ENCODE peak calls at places on chromosomes 16 and 17, in five cellular contexts. S is endothelial cell of umbilical vein, Z is K562, D is NB4, N is HepG2. Q is an unnamed sample.

GRCh38 chr16:1612320-1613111 is at the start of gene CRAMP1:
- DNase-seq in S (peak), Z (no peak), D (peak), N (no peak), Q (peak)

GRCh38 chr17:47696717-47697642 is 3.0 kb downstream of the TBKBP1 start:
- DNase-seq in S (no peak), Z (no peak), D (no peak), N (no peak), Q (no peak)

GRCh38 chr16:3193221-3194212 is 5.5 kb downstream of the OR1F1 start:
- DNase-seq in S (no peak), Z (no peak), D (no peak), N (peak), Q (peak)

GRCh38 chr17:17853811-17854527 is 17.2 kb upstream of the SREBF1 start:
- DNase-seq in S (no peak), Z (no peak), D (no peak), N (no peak), Q (no peak)

GRCh38 chr17:33436321-33436720 is 143.2 kb upstream of the ASIC2 start:
- DNase-seq in S (no peak), Z (no peak), D (peak), N (no peak), Q (no peak)

GRCh38 chr16:253833-254232 is 19.2 kb downstream of the FAM234A start:
- DNase-seq in S (no peak), Z (peak), D (no peak), N (no peak), Q (no peak)

GRCh38 chr16:19728636-19728965 is 10.5 kb downstream of the IQCK start:
- DNase-seq in S (no peak), Z (no peak), D (no peak), N (no peak), Q (no peak)

GRCh38 chr16:3825103-3825502 is 55.4 kb downstream of the CREBBP start:
- DNase-seq in S (peak), Z (no peak), D (no peak), N (no peak), Q (no peak)

GRCh38 chr17:32569171-32570080 is 82.6 kb downstream of the CDK5R1 start:
- DNase-seq in S (peak), Z (no peak), D (no peak), N (no peak), Q (no peak)

GRCh38 chr16:70159355-70160348 is 13.9 kb upstream of the CLEC18C start:
- DNase-seq in S (peak), Z (peak), D (no peak), N (no peak), Q (no peak)

GRCh38 chr17:28118362-28118761 is 75.9 kb downstream of the NLK start:
- DNase-seq in S (no peak), Z (no peak), D (peak), N (no peak), Q (no peak)

GRCh38 chr17:2214047-2214717 is 89.4 kb downstream of the SMG6 start:
- DNase-seq in S (peak), Z (peak), D (no peak), N (no peak), Q (no peak)

GRCh38 chr17:2020721-2021120 is 4.4 kb downstream of the RTN4RL1 start:
- DNase-seq in S (peak), Z (no peak), D (no peak), N (no peak), Q (no peak)

GRCh38 chr17:48077555-48077954 is 23.7 kb downstream of the CBX1 start:
- DNase-seq in S (no peak), Z (no peak), D (no peak), N (no peak), Q (no peak)

DNA sequence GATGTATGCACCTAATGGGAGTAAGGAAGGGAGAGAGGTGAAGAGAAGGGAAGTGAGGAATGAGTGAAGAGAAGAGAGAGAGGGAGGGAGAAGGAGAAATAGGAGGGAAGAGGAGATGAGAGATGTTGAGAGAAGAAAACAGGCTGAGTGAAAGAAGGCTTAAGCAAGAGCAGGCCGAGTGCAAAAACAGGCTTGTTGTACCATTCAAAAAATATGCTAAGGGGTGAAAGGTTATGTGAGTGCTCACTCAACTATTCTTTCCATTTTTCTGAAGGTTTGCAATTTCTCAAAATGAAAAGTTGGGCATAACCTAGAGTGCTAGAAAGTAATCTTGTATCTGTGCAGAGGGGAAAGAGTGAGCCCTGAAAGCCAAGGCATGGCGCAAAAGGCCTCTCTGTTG is 22.9 kb downstream of the RPGRIP1L start:
- DNase-seq in S (no peak), Z (no peak), D (no peak), N (no peak), Q (no peak)
- TF ChIP-seq MYC in S (no peak), Z (no peak), D (no peak), N (no peak), Q (no peak)

GRCh38 chr17:38572665-38573365 is 32.9 kb downstream of the SRCIN1 start:
- DNase-seq in S (no peak), Z (peak), D (peak), N (no peak), Q (peak)
- TF ChIP-seq MYC in S (no peak), Z (no peak), D (no peak), N (no peak), Q (no peak)

GRCh38 chr17:62827722-62828498 is 19.8 kb upstream of the MARCHF10 start:
- DNase-seq in S (peak), Z (no peak), D (peak), N (no peak), Q (no peak)
- TF ChIP-seq MYC in S (no peak), Z (no peak), D (peak), N (no peak), Q (no peak)

DNA sequence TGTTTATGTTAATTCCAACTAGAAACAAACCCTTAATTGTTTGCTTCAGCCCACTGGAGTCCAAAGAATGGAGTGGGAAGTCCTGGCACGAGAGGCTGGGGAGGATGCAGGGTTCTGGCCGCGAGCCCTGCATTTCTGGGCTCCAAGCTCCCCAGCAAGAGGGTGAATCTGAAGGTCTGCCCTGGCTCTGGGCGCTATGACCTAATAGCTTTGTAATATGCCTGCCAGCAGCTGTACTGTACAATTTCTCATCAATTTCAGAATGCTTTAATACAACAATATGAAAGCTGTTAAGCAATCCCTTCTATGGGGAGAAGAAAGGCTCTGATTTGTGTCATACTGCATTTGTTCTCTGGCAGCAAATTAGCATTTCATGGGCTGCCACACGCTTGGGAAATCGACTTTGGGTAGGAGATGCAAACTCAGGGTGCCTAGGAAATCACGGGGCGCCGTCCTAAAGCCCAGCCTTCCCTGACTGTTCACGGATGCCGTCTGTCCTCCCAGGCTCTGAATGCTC is 43.8 kb downstream of the NDEL1 start:
- DNase-seq in S (no peak), Z (no peak), D (no peak), N (no peak), Q (no peak)
- TF ChIP-seq MYC in S (no peak), Z (no peak), D (no peak), N (no peak), Q (no peak)

DNA sequence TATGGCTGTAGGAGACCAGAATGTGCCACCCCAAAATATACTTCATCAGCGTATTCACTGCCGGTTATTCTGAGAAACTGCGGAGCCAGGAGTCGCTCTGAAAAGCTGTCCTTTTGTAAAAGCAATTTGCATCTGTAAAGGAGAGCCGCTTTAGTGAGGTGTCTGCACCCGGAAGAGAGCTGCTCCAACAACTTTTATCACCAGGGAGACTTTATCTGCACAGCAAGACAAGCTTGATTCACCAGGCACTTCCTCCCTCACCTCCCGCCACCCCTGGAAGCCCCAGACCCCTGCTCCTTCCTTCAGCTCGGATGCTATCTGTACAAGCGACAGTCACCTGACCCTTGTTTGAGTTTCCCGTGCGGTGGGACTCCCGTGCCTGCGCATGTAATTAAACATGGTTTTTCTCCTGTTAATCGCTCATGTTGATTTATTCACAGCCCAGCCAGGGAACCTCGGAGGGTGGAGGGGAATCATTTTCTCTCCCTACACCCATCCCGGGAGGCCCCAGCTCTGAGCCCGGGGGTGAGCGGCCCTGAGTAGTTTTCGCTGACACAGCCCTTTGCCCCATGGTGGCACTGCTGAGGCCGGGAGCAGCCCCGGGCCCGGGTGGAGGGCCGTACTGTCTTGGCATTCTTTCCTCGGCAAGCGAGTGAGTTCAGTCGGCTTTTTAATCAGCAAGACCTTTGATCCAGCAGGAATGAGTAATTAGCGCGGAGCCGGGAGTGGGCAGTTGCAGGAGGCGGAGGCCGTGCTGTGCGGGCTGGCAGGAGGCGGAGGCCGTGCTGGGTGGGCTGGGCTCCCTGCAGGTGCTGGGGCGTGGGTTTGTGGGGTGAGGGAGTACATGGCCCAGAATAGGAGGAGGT is 222.7 kb upstream of the CIBAR2 start:
- DNase-seq in S (peak), Z (peak), D (no peak), N (peak), Q (no peak)
- TF ChIP-seq MYC in S (no peak), Z (peak), D (no peak), N (no peak), Q (no peak)

GRCh38 chr17:65902831-65903549 is 288.9 kb downstream of the CEP112 start:
- DNase-seq in S (no peak), Z (no peak), D (no peak), N (no peak), Q (no peak)
- TF ChIP-seq MYC in S (no peak), Z (no peak), D (no peak), N (no peak), Q (no peak)

GRCh38 chr16:67995423-67995822 is 3.9 kb downstream of the DPEP2 start:
- DNase-seq in S (no peak), Z (no peak), D (peak), N (no peak), Q (no peak)

GRCh38 chr16:68005786-68006286 is 6.6 kb upstream of the DPEP2 start:
- DNase-seq in S (peak), Z (no peak), D (peak), N (no peak), Q (no peak)

GRCh38 chr16:68003031-68003430 is 3.7 kb upstream of the DPEP2 start:
- DNase-seq in S (no peak), Z (no peak), D (no peak), N (no peak), Q (no peak)

GRCh38 chr16:68000450-68000849 is 1.2 kb upstream of the DPEP2 start:
- DNase-seq in S (peak), Z (no peak), D (no peak), N (no peak), Q (no peak)

DNA sequence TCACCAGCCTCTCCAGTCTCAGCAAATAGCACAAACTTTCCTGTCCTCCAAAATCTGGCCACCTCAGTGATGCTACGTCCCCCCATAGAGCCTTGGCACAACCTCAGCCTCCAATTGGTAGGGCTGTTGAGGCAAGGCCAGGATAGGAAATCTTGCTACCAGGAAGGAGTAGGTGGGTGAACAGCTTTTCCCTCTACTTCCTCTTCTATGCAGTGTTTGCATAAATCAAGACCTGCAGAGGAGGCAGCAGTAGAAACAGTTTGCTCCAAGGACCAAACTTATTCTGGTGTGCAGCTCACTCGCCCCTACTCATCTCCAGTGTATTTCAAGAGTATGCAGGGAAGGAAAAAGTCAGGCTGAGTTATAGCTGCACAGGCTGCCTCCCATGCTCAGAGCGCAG is 740 bp upstream of the DPEP2 start:
- DNase-seq in S (no peak), Z (no peak), D (peak), N (no peak), Q (no peak)
- TF ChIP-seq MYC in S (no peak), Z (no peak), D (no peak), N (no peak), Q (no peak)

GRCh38 chr16:87044031-87044380 is 273.2 kb downstream of the C16orf95 start:
- DNase-seq in S (no peak), Z (no peak), D (no peak), N (no peak), Q (peak)

GRCh38 chr16:87044829-87045228 is 272.4 kb downstream of the C16orf95 start:
- DNase-seq in S (no peak), Z (no peak), D (no peak), N (no peak), Q (no peak)

GRCh38 chr16:87042551-87043272 is 274.5 kb downstream of the C16orf95 start:
- DNase-seq in S (no peak), Z (no peak), D (no peak), N (no peak), Q (no peak)

GRCh38 chr16:87041732-87042131 is 275.5 kb downstream of the C16orf95 start:
- DNase-seq in S (no peak), Z (no peak), D (no peak), N (no peak), Q (no peak)

DNA sequence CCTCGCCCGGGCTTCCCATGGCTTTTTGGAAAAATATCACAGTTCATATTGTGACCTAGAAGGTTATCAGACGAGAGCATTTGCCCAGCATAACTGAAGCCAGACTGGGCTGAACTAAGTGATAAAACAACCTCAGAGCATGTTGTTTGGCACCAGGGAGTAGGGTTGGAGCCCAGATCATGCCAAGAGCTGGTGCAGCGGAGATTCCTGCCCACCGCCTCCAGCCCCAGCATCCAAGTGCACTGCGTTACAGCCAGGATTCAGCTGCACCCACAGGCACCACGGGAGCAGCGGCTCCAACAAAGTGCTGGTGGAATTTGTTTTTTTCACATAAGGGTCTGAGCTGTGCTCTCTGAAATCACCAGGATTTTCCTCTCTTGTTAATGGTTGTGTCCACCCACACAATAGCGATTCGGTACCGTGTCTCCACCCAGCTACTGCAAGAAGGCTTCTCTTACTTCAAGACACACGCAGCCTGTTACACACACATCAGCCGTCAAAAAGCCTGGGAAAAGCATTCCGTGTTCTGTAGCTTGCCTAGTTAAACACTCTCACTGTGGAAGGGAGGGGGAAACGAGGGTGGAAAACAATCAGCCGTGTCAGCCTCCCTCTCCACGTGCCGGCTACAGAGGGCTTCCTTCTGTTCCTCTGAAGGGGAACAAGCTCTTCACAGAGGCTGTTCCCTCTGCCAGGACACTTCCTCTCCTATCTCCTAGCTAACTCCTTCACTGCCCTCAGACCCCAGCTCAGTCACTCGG is 273.7 kb downstream of the C16orf95 start:
- DNase-seq in S (peak), Z (no peak), D (no peak), N (no peak), Q (no peak)
- TF ChIP-seq MYC in S (no peak), Z (no peak), D (no peak), N (no peak), Q (no peak)

GRCh38 chr16:8934601-8935000 is 29.1 kb downstream of the USP7 start:
- DNase-seq in S (no peak), Z (no peak), D (no peak), N (no peak), Q (no peak)

GRCh38 chr16:8928467-8928957 is 35.2 kb downstream of the USP7 start:
- DNase-seq in S (no peak), Z (no peak), D (peak), N (no peak), Q (no peak)

GRCh38 chr16:8935989-8936388 is 27.7 kb downstream of the USP7 start:
- DNase-seq in S (no peak), Z (peak), D (peak), N (peak), Q (peak)

GRCh38 chr16:8929086-8929748 is 34.5 kb downstream of the USP7 start:
- DNase-seq in S (no peak), Z (no peak), D (peak), N (no peak), Q (no peak)

DNA sequence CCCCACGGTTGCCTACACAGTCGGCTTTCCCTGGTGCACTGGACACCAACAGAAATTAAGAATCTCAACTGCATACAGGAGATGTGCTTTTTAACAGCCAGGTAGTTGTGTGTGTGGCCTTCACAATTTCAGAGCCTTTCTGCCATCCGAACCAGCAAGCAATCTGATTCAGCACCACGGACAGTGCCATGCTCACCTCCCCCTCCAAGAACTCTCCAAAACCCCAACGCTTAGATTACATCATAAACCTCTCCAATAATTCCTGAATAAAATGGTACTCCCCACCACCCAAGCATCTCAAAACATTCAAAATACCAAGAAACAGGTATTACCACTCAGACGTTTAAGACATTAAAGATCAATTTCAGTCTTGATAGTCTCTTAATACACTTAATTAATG is 31.8 kb downstream of the USP7 start:
- DNase-seq in S (peak), Z (peak), D (peak), N (peak), Q (no peak)
- TF ChIP-seq MYC in S (no peak), Z (no peak), D (no peak), N (no peak), Q (no peak)

DNA sequence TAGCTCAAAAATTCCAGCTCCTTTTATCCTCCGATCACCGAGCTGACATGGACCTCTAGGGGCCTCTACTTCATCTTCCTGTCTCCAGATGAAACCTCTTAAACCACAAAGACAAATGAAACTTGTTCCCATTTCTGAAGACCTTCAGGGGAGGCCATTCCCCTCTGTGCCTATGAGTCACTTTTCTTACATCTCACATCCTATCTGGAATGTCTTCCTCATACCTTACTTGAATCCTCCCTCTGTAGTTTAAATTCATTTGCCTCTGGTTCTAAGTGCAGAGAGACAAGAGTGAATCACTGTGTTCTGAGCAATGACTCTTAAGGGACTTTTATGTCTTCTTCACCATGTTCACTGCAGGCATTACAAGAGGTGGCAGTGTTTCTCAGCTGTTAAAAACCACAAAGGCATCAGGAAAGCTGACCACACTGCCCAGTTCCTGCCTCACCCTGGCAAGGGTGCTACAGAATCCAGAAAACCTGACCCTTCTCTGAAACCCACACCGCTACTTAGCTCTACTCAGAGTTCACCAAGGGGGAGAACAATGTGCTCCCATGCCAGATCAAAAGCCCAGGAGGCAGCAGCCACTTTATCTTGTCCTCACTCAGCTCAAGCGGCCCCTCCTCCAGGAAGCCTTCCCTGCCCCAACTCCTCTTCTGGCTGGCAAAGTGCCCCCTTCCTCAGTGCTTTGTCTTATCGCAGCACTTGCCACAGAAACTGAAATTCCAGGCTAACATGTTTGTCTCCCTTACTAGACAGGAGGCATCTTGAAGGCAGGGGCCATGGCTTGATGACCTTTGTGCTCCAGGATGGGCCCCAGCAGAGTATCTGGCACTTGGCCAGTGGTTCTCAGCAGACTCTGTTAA is 6.4 kb downstream of the CUEDC1 start:
- DNase-seq in S (peak), Z (no peak), D (peak), N (no peak), Q (peak)
- TF ChIP-seq MYC in S (no peak), Z (no peak), D (no peak), N (no peak), Q (no peak)

Q was measured in A549.